ENCODE peak calls at places on chromosomes 7 and 10, in seven cellular contexts. C is psoas muscle, F is upper lobe of right lung, G is SJSA1, X is NT2/D1, I is cardiac muscle cell, E is tibial artery. S is an unnamed sample. For H3K4me1, the result is how much of the 10 kb centered on the place peaks cover.

GRCh38 chr10:90288403-90288933 is 569.4 kb downstream of the HTR7 start:
- DNase-seq in C (no peak), F (no peak), G (no peak), X (no peak), I (no peak), E (no peak), S (no peak)

GRCh38 chr7:79240413-79240812 is 213.1 kb downstream of the MAGI2 start:
- DNase-seq in C (no peak), F (no peak), G (no peak), X (no peak), I (no peak), E (no peak), S (no peak)

GRCh38 chr10:125014984-125015944 is 73.3 kb downstream of the ZRANB1 start:
- DNase-seq in C (peak), F (no peak), G (no peak), X (no peak), I (no peak), E (peak), S (no peak)

GRCh38 chr10:110528224-110528997 is 30.7 kb downstream of the DUSP5 start:
- DNase-seq in C (no peak), F (no peak), G (no peak), X (no peak), I (no peak), E (no peak), S (no peak)

GRCh38 chr7:47085491-47086275 is 496.2 kb downstream of the TNS3 start:
- DNase-seq in C (no peak), F (no peak), G (no peak), X (no peak), I (no peak), E (no peak), S (no peak)

GRCh38 chr7:98831641-98832221 is 38.1 kb downstream of the TMEM130 start:
- DNase-seq in C (no peak), F (peak), G (no peak), X (no peak), I (no peak), E (no peak), S (no peak)

GRCh38 chr10:49113741-49114141 is 1.6 kb downstream of the VSTM4 start:
- DNase-seq in C (no peak), F (peak), G (no peak), X (no peak), I (no peak), E (no peak), S (no peak)

GRCh38 chr10:72630144-72630543 is 4.3 kb upstream of the MICU1 start:
- DNase-seq in C (no peak), F (no peak), G (no peak), X (no peak), I (no peak), E (no peak), S (no peak)

GRCh38 chr10:46240684-46241565 is 45.9 kb upstream of the ANTXRL start:
- DNase-seq in C (no peak), F (peak), G (peak), X (no peak), I (no peak), E (no peak), S (no peak)

GRCh38 chr10:125967533-125967932 is 71.2 kb downstream of the FANK1 start:
- DNase-seq in C (no peak), F (no peak), G (no peak), X (no peak), I (no peak), E (no peak), S (no peak)

GRCh38 chr10:59553127-59553649 is 156.5 kb downstream of the SLC16A9 start:
- DNase-seq in C (no peak), F (no peak), G (no peak), X (no peak), I (no peak), E (no peak), S (no peak)

GRCh38 chr10:95406651-95407280 is 116.0 kb upstream of the PDLIM1 start:
- DNase-seq in C (peak), F (peak), G (no peak), X (no peak), I (peak), E (peak), S (no peak)

GRCh38 chr7:94303736-94304135 is 91.0 kb upstream of the COL1A2 start:
- DNase-seq in C (no peak), F (no peak), G (peak), X (no peak), I (peak), E (peak), S (no peak)

GRCh38 chr10:68828833-68829232 is 1.5 kb downstream of the STOX1 start:
- DNase-seq in C (no peak), F (no peak), G (no peak), X (no peak), I (no peak), E (no peak), S (no peak)

GRCh38 chr7:23001610-23002009 is 12.3 kb downstream of the HYCC1 start:
- DNase-seq in C (no peak), F (no peak), G (no peak), X (no peak), I (no peak), E (no peak), S (no peak)

GRCh38 chr7:45695249-45695995 is 121.3 kb downstream of the ADCY1 start:
- DNase-seq in C (no peak), F (no peak), G (no peak), X (no peak), I (no peak), E (no peak), S (no peak)

GRCh38 chr7:132419538-132419937 is 156.7 kb downstream of the PLXNA4 start:
- DNase-seq in C (no peak), F (no peak), G (no peak), X (no peak), I (peak), E (no peak), S (no peak)

GRCh38 chr7:41979834-41980307 is 257.1 kb downstream of the GLI3 start:
- DNase-seq in C (no peak), F (no peak), G (no peak), X (peak), I (peak), E (no peak), S (no peak)

GRCh38 chr7:157937432-157937831 is 600.6 kb downstream of the DNAJB6 start:
- DNase-seq in C (no peak), F (no peak), G (no peak), X (no peak), I (no peak), E (no peak), S (no peak)

GRCh38 chr7:5689118-5689517 is 92.3 kb downstream of the RNF216 start:
- DNase-seq in C (no peak), F (no peak), G (no peak), X (no peak), I (no peak), E (peak), S (peak)

GRCh38 chr7:88480901-88481300 is 174.2 kb upstream of the STEAP4 start:
- DNase-seq in C (no peak), F (no peak), G (no peak), X (no peak), I (no peak), E (no peak), S (no peak)

GRCh38 chr10:72316748-72317435 is 37.8 kb downstream of the DNAJB12 start:
- DNase-seq in C (peak), F (peak), G (no peak), X (no peak), I (no peak), E (no peak), S (no peak)

GRCh38 chr7:80463272-80463920 is 48.5 kb downstream of the GNAT3 start:
- DNase-seq in C (no peak), F (no peak), G (no peak), X (no peak), I (no peak), E (no peak), S (no peak)

GRCh38 chr10:6062101-6062771 is at the start of gene IL2RA:
- DNase-seq in C (no peak), F (no peak), G (no peak), X (no peak), I (no peak), E (peak), S (peak)

GRCh38 chr7:20172736-20173334 is 44.3 kb downstream of the MACC1 start:
- DNase-seq in C (no peak), F (peak), G (peak), X (peak), I (peak), E (peak), S (no peak)

GRCh38 chr10:103021897-103022286 is 103.8 kb downstream of the CNNM2 start:
- DNase-seq in C (no peak), F (no peak), G (peak), X (no peak), I (no peak), E (peak), S (no peak)

GRCh38 chr7:51620690-51621089 is 304.1 kb upstream of the COBL start:
- DNase-seq in C (no peak), F (no peak), G (no peak), X (no peak), I (no peak), E (no peak), S (no peak)

GRCh38 chr10:34139559-34139958 is 675.5 kb downstream of the PARD3 start:
- DNase-seq in C (no peak), F (no peak), G (no peak), X (no peak), I (no peak), E (no peak), S (no peak)

GRCh38 chr10:125548878-125549277 is 134.1 kb downstream of the TEX36 start:
- DNase-seq in C (no peak), F (no peak), G (no peak), X (no peak), I (no peak), E (no peak), S (no peak)

GRCh38 chr7:158392251-158392650 is 195.4 kb downstream of the PTPRN2 start:
- DNase-seq in C (no peak), F (peak), G (no peak), X (no peak), I (no peak), E (no peak), S (no peak)

GRCh38 chr7:106367018-106367420 is 82.2 kb upstream of the NAMPT start:
- DNase-seq in C (no peak), F (no peak), G (peak), X (peak), I (peak), E (no peak), S (no peak)

GRCh38 chr10:125035136-125035535 is 93.2 kb downstream of the ZRANB1 start:
- DNase-seq in C (no peak), F (no peak), G (peak), X (no peak), I (no peak), E (no peak), S (no peak)

GRCh38 chr7:134648456-134648855 is 1.8 kb downstream of the BPGM start:
- DNase-seq in C (no peak), F (no peak), G (no peak), X (no peak), I (no peak), E (no peak), S (no peak)

GRCh38 chr7:106865130-106866115 is at the start of gene PIK3CG:
- DNase-seq in C (no peak), F (no peak), G (no peak), X (no peak), I (no peak), E (no peak), S (peak)

GRCh38 chr10:68900427-68901105 is 549 bp upstream of the DDX50 start:
- DNase-seq in C (peak), F (peak), G (no peak), X (no peak), I (no peak), E (no peak), S (no peak)

GRCh38 chr7:931871-932650 is 22.4 kb downstream of the ADAP1 start:
- DNase-seq in C (peak), F (peak), G (no peak), X (no peak), I (no peak), E (peak), S (no peak)

GRCh38 chr7:64562246-64562620 is 638 bp downstream of the ZNF680 start:
- DNase-seq in C (no peak), F (no peak), G (no peak), X (no peak), I (no peak), E (no peak), S (peak)

GRCh38 chr10:11724938-11725776 is 17.0 kb upstream of the ECHDC3 start:
- DNase-seq in C (no peak), F (no peak), G (no peak), X (peak), I (peak), E (no peak), S (peak)

GRCh38 chr7:2173184-2173827 is 59.4 kb downstream of the MAD1L1 start:
- DNase-seq in C (no peak), F (peak), G (peak), X (no peak), I (no peak), E (no peak), S (no peak)

GRCh38 chr7:2172311-2173183 is 60.2 kb downstream of the MAD1L1 start:
- DNase-seq in C (no peak), F (peak), G (peak), X (no peak), I (no peak), E (peak), S (no peak)

GRCh38 chr7:2169923-2170575 is 62.7 kb downstream of the MAD1L1 start:
- DNase-seq in C (no peak), F (peak), G (peak), X (no peak), I (no peak), E (no peak), S (no peak)

GRCh38 chr7:2170576-2171521 is 61.9 kb downstream of the MAD1L1 start:
- DNase-seq in C (no peak), F (peak), G (peak), X (no peak), I (no peak), E (no peak), S (no peak)

GRCh38 chr7:2171855-2172254 is 60.9 kb downstream of the MAD1L1 start:
- DNase-seq in C (no peak), F (no peak), G (peak), X (no peak), I (no peak), E (no peak), S (no peak)
- H3K4me1 ChIP-seq in C (under half), F (under half), G (under half), X (under half), I (under half), E (under half), S (under half)

GRCh38 chr7:151684408-151685175 is 164.9 kb upstream of the RHEB start:
- DNase-seq in C (no peak), F (no peak), G (no peak), X (no peak), I (no peak), E (peak), S (no peak)
- H3K4me1 ChIP-seq in C (under half), F (under half), G (half or more), X (under half), I (under half), E (under half), S (under half)

DNA sequence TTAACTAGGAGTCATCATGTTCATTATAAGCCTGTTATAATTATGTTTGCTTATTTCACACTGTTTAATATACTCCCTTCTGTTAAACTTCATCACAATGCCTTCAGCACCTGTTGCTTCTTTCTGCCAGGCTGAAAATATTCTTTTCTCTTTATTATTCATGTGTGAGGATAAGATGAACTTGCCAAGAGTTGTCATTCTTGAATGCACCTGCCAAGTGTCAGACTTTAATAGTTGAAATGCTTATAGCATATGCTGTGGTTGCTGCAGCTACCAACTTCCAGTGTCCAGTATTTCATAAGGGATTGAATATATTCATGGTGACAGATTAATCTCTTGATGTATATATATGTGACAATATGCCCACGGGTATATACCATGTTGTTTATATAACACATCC is 339.2 kb upstream of the MEOX2 start:
- DNase-seq in C (no peak), F (no peak), G (no peak), X (no peak), I (no peak), E (no peak), S (no peak)
- H3K4me1 ChIP-seq in C (under half), F (under half), G (under half), X (under half), I (under half), E (under half), S (under half)

GRCh38 chr7:30905078-30906012 is 6.3 kb upstream of the AQP1 start:
- DNase-seq in C (no peak), F (no peak), G (no peak), X (no peak), I (no peak), E (no peak), S (no peak)

GRCh38 chr7:30907527-30908267 is 4.0 kb upstream of the AQP1 start:
- DNase-seq in C (peak), F (no peak), G (no peak), X (no peak), I (no peak), E (no peak), S (no peak)

GRCh38 chr7:30908681-30909080 is 3.0 kb upstream of the AQP1 start:
- DNase-seq in C (no peak), F (no peak), G (no peak), X (no peak), I (peak), E (no peak), S (no peak)

GRCh38 chr7:30906014-30906413 is 5.6 kb upstream of the AQP1 start:
- DNase-seq in C (no peak), F (peak), G (no peak), X (no peak), I (no peak), E (no peak), S (no peak)

DNA sequence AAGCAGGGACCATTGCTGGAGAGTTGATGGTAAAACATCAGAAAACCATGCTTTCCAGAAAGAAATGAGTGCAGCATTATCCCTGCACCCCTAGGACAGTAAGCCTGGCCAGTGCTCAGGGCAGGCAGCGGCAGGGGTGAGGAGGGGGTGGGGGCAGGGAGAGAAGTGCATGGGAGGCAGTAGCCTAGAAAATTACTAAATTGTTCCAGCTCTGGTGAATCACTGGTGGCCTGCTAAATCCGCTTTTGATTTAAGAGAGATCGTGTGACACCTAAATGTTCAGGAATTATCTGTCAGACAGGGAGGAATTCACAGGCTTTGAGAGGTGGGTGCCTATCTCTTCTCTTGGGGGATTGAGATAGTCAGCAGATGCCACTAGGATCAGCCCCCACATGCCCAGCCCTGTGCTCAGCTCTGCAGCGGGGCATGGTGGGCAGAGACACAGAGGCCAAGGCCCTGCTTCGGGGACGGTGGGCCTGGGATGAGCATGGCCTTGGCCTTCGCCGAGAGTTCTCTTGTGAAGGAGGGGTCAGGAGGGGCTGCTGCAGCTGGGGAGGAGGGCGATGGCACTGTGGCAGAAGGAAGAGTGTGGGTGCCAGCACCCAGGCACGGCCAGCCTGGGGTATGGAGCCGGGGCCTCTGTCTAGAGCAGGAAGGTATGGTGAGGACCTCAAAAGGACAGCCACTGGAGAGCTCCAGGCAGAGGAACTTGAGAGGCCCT is 5.0 kb upstream of the AQP1 start:
- DNase-seq in C (no peak), F (no peak), G (no peak), X (no peak), I (no peak), E (no peak), S (no peak)
- H3K4me1 ChIP-seq in C (under half), F (half or more), G (under half), X (under half), I (under half), E (half or more), S (under half)

GRCh38 chr10:42879380-42880254 is 97.0 kb downstream of the BMS1 start:
- DNase-seq in C (no peak), F (peak), G (no peak), X (no peak), I (no peak), E (no peak), S (no peak)

GRCh38 chr10:42878134-42878820 is 95.7 kb downstream of the BMS1 start:
- DNase-seq in C (no peak), F (no peak), G (no peak), X (no peak), I (no peak), E (no peak), S (no peak)

GRCh38 chr10:42882597-42882996 is 100.0 kb downstream of the BMS1 start:
- DNase-seq in C (no peak), F (no peak), G (no peak), X (no peak), I (no peak), E (no peak), S (no peak)

GRCh38 chr10:42878821-42879195 is 96.2 kb downstream of the BMS1 start:
- DNase-seq in C (no peak), F (no peak), G (no peak), X (no peak), I (no peak), E (no peak), S (no peak)

GRCh38 chr10:42880255-42880620 is 97.6 kb downstream of the BMS1 start:
- DNase-seq in C (no peak), F (no peak), G (no peak), X (no peak), I (no peak), E (no peak), S (no peak)
- H3K4me1 ChIP-seq in C (under half), F (under half), G (under half), X (under half), I (under half), E (under half), S (under half)

GRCh38 chr10:93380043-93380565 is 102.0 kb downstream of the MYOF start:
- DNase-seq in C (no peak), F (no peak), G (no peak), X (no peak), I (no peak), E (no peak), S (no peak)
- H3K4me1 ChIP-seq in C (under half), F (under half), G (half or more), X (under half), I (under half), E (under half), S (under half)

DNA sequence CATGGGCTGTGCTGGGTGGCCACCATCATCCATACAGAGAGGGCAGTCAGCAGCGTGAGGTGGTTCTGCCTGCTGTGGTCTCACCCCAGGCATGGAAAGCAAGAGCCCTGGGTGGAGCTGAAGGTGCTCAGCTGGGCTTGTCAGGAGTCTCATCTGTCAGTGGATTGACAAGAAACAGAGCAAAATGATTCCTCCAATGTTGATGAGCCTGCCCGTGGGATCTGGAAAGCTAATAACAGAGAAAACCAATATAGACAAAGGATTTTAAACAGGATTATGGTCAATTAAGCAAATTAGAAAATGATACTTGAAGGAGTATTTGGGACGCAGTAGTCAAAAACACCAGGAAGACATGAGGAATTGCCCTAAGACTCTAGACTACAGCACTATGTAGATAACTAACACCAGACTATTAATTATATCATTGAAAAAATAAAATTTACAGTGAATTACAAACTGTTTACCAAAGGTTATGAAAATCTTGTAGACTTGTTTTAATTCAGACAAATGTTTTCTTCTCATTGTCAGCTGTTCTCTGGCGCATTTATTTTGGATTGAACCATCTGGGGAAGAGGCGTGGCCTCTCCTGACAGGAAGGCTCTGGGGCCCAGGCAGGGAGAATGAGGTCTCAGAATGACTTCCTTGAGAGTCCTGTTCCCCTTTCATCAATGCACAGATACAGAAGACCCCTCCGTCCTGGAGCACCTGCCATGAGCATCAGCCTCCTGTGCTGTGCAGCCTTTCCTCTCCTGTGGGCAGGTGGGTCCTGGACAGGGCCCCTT is 211.2 kb upstream of the PRSS58 start:
- DNase-seq in C (no peak), F (no peak), G (no peak), X (no peak), I (no peak), E (peak), S (no peak)
- H3K4me1 ChIP-seq in C (under half), F (under half), G (under half), X (under half), I (under half), E (under half), S (under half)

S was measured in naive thymus-derived CD4-positive, alpha-beta T cell.